ENCODE peak calls at places on chromosome 21, in four cellular contexts. One of them, this sample, is unnamed.

GRCh38 chr21:15051652-15052554 is 12.9 kb downstream of the NRIP1 start:
- DNase-seq in iPS DF 6.9: no peak
- DNase-seq in DND-41: no peak
- DNase-seq in colonic mucosa: peak
- DNase-seq in this sample: no peak

GRCh38 chr21:44644878-44645277 is 1.3 kb upstream of the KRTAP10-11 start:
- DNase-seq in iPS DF 6.9: no peak
- DNase-seq in DND-41: no peak
- DNase-seq in colonic mucosa: no peak
- DNase-seq in this sample: no peak

GRCh38 chr21:45724345-45724961 is 80.9 kb downstream of the PCBP3 start:
- DNase-seq in iPS DF 6.9: no peak
- DNase-seq in DND-41: no peak
- DNase-seq in colonic mucosa: no peak
- DNase-seq in this sample: no peak

GRCh38 chr21:28822882-28823335 is 169.8 kb downstream of the LTN1 start:
- DNase-seq in iPS DF 6.9: no peak
- DNase-seq in DND-41: no peak
- DNase-seq in colonic mucosa: peak
- DNase-seq in this sample: no peak

GRCh38 chr21:26544208-26544607 is 28.9 kb downstream of the CYYR1 start:
- DNase-seq in iPS DF 6.9: no peak
- DNase-seq in DND-41: no peak
- DNase-seq in colonic mucosa: no peak
- DNase-seq in this sample: no peak

GRCh38 chr21:31781737-31782136 is 49.8 kb upstream of the SCAF4 start:
- DNase-seq in iPS DF 6.9: no peak
- DNase-seq in DND-41: no peak
- DNase-seq in colonic mucosa: peak
- DNase-seq in this sample: no peak

GRCh38 chr21:41357546-41357945 is 4.3 kb upstream of the MX2 start:
- DNase-seq in iPS DF 6.9: no peak
- DNase-seq in DND-41: no peak
- DNase-seq in colonic mucosa: no peak
- DNase-seq in this sample: no peak

GRCh38 chr21:42734323-42734971 is 81.0 kb downstream of the PDE9A start:
- DNase-seq in iPS DF 6.9: no peak
- DNase-seq in DND-41: no peak
- DNase-seq in colonic mucosa: no peak
- DNase-seq in this sample: no peak

GRCh38 chr21:14259669-14260458 is 43.9 kb downstream of the RBM11 start:
- DNase-seq in iPS DF 6.9: peak
- DNase-seq in DND-41: no peak
- DNase-seq in colonic mucosa: peak
- DNase-seq in this sample: no peak

GRCh38 chr21:29170935-29171334 is 40.5 kb downstream of the MAP3K7CL start:
- DNase-seq in iPS DF 6.9: no peak
- DNase-seq in DND-41: no peak
- DNase-seq in colonic mucosa: no peak
- DNase-seq in this sample: no peak

GRCh38 chr21:16309250-16309971 is 579.6 kb downstream of the USP25 start:
- DNase-seq in iPS DF 6.9: no peak
- DNase-seq in DND-41: peak
- DNase-seq in colonic mucosa: no peak
- DNase-seq in this sample: no peak

This sample was measured in iPS DF 19.7.